ENCODE peak calls at places on chromosomes 7 and 10, in nine cellular contexts. W is GM12892; G is left cardiac atrium; M is Kasumi-1; K is heart right ventricle; B is hypothalamus; E is dermis blood vessel endothelial cell; A is endothelial cell; Z is CD4-positive, alpha-beta memory T cell. S is an unnamed sample.
A peak's percentile ranks its signal among the peaks of the same experiment; 100 is the strongest.

GRCh38 chr7:40329601-40330153 is 194.9 kb downstream of the SUGCT start:
- DNase-seq in Z (peak; percentile 24), A (no peak), M (peak; percentile 87), K (no peak), G (no peak), W (no peak), E (peak; percentile 73), B (no peak), S (peak; percentile 61)

GRCh38 chr7:724298-724697 is 2.2 kb upstream of the DNAAF5 start:
- DNase-seq in Z (no peak), E (no peak), G (no peak), A (no peak), B (no peak), M (no peak), W (no peak), K (no peak), S (peak; percentile 1)

GRCh38 chr7:7176421-7177043 is 5.8 kb upstream of the C1GALT1 start:
- DNase-seq in K (no peak), M (peak; percentile 52), E (peak; percentile 93), B (no peak), Z (no peak), G (no peak), W (no peak), A (no peak), S (peak; percentile 79)

GRCh38 chr7:85176197-85176596 is 10.7 kb downstream of the SEMA3D start:
- DNase-seq in E (no peak), G (no peak), Z (no peak), K (no peak), M (no peak), W (no peak), A (no peak), B (no peak), S (no peak)

GRCh38 chr10:117462424-117462792 is 80.1 kb upstream of the EMX2 start:
- DNase-seq in B (no peak), M (peak; percentile 26), Z (no peak), W (no peak), G (no peak), K (no peak), A (peak; percentile 18), E (peak; percentile 31), S (peak; percentile 35)

GRCh38 chr10:130864951-130865350 is 446.6 kb downstream of the TCERG1L start:
- DNase-seq in K (no peak), W (no peak), G (no peak), E (no peak), B (no peak), A (no peak), M (no peak), Z (no peak), S (no peak)

GRCh38 chr7:27097686-27098492 is 2.1 kb upstream of the HOXA1 start:
- DNase-seq in E (peak; percentile 54), B (no peak), M (no peak), G (no peak), A (no peak), W (no peak), K (no peak), Z (no peak), S (no peak)

GRCh38 chr10:88949051-88949450 is 3.5 kb downstream of the ACTA2 start:
- DNase-seq in Z (no peak), M (no peak), K (no peak), G (no peak), E (no peak), W (no peak), A (no peak), B (no peak), S (no peak)

GRCh38 chr10:35822316-35822715 is 180.2 kb upstream of the FZD8 start:
- DNase-seq in A (peak; percentile 19), M (no peak), B (no peak), G (peak; percentile 90), W (no peak), Z (no peak), E (no peak), K (peak; percentile 67), S (peak; percentile 65)

GRCh38 chr7:106284516-106285050 is at the start of gene NAMPT:
- DNase-seq in G (peak; percentile 72), E (peak; percentile 41), M (no peak), B (no peak), K (peak; percentile 48), W (no peak), Z (no peak), A (peak; percentile 55), S (peak; percentile 75)

GRCh38 chr10:133015321-133015720 is 72.4 kb upstream of the ADGRA1 start:
- DNase-seq in K (no peak), B (no peak), M (no peak), G (peak; percentile 2), A (no peak), Z (no peak), E (no peak), W (no peak), S (no peak)

GRCh38 chr7:129784783-129785456 is 167.8 kb downstream of the UBE2H start:
- DNase-seq in M (peak; percentile 29), B (no peak), A (no peak), E (no peak), W (no peak), G (no peak), K (no peak), Z (no peak), S (no peak)

GRCh38 chr10:132294561-132295320 is 13.0 kb downstream of the STK32C start:
- DNase-seq in A (peak; percentile 56), K (no peak), Z (no peak), E (no peak), B (no peak), G (peak; percentile 11), W (no peak), M (no peak), S (no peak)

GRCh38 chr7:137142376-137142775 is 201.2 kb downstream of the PTN start:
- DNase-seq in Z (no peak), W (no peak), K (no peak), A (no peak), B (no peak), E (no peak), G (no peak), M (no peak), S (no peak)

GRCh38 chr10:74328388-74328787 is 177.4 kb downstream of the ADK start:
- DNase-seq in A (no peak), B (no peak), W (no peak), Z (no peak), E (no peak), G (no peak), M (peak; percentile 89), K (no peak), S (no peak)

GRCh38 chr7:72025381-72025960 is 386.7 kb downstream of the CALN1 start:
- DNase-seq in M (no peak), E (no peak), K (no peak), Z (no peak), W (no peak), G (no peak), A (no peak), B (no peak), S (no peak)

GRCh38 chr7:52260046-52260665 is 775.3 kb upstream of the POM121L12 start:
- DNase-seq in K (no peak), Z (no peak), B (no peak), M (no peak), A (peak; percentile 18), E (no peak), W (no peak), G (no peak), S (peak; percentile 44)

GRCh38 chr10:25177754-25178135 is 2.9 kb downstream of the GPR158 start:
- DNase-seq in Z (no peak), W (no peak), K (no peak), M (no peak), G (no peak), A (no peak), B (no peak), E (no peak), S (no peak)

GRCh38 chr10:48400850-48401220 is 94.4 kb downstream of the MAPK8 start:
- DNase-seq in B (no peak), G (no peak), E (no peak), M (no peak), A (no peak), W (no peak), Z (no peak), K (no peak), S (no peak)

GRCh38 chr10:101123085-101123814 is 7.8 kb upstream of the TLX1 start:
- DNase-seq in Z (no peak), M (no peak), W (no peak), E (no peak), G (no peak), B (no peak), K (no peak), A (no peak), S (no peak)

GRCh38 chr7:112509390-112509789 is 28.6 kb downstream of the LSMEM1 start:
- DNase-seq in Z (no peak), E (no peak), W (no peak), K (no peak), M (no peak), B (no peak), A (no peak), G (no peak), S (no peak)

GRCh38 chr10:24952701-24953349 is 419 bp upstream of the PRTFDC1 start:
- DNase-seq in M (peak; percentile 45), A (peak; percentile 72), B (peak; percentile 40), Z (peak; percentile 66), W (peak; percentile 44), G (peak; percentile 51), E (peak; percentile 40), K (peak; percentile 54), S (peak; percentile 70)

GRCh38 chr7:56083150-56083785 is 9.5 kb downstream of the PHKG1 start:
- DNase-seq in G (peak; percentile 53), E (peak; percentile 71), M (no peak), Z (no peak), W (no peak), B (peak; percentile 50), A (no peak), K (peak; percentile 54), S (no peak)

GRCh38 chr7:36736827-36737211 is 12.5 kb upstream of the AOAH start:
- DNase-seq in M (peak; percentile 75), K (no peak), E (no peak), Z (no peak), G (no peak), B (no peak), A (no peak), W (no peak), S (no peak)

GRCh38 chr10:58892039-58892665 is 284.3 kb upstream of the PHYHIPL start:
- DNase-seq in G (peak; percentile 38), Z (no peak), K (peak; percentile 6), E (no peak), W (no peak), A (no peak), B (no peak), M (no peak), S (no peak)

GRCh38 chr10:4736183-4736582 is 89.8 kb upstream of the AKR1E2 start:
- DNase-seq in M (no peak), A (no peak), E (no peak), Z (no peak), W (no peak), B (no peak), K (no peak), G (no peak), S (no peak)

GRCh38 chr7:2197436-2198155 is 35.1 kb downstream of the MAD1L1 start:
- DNase-seq in A (no peak), W (no peak), M (no peak), B (no peak), E (no peak), G (no peak), K (no peak), Z (no peak), S (no peak)

GRCh38 chr10:97463363-97464132 is 17.6 kb downstream of the ZDHHC16 start:
- DNase-seq in B (no peak), A (peak; percentile 65), K (peak; percentile 44), E (peak; percentile 75), G (no peak), W (no peak), M (peak; percentile 74), Z (peak; percentile 42), S (peak; percentile 80)

S was measured in hepatocyte.